ENCODE peak calls at places on chromosomes 3 and 15, in four cellular contexts. One of them, this sample, is unnamed.

GRCh38 chr3:100103558-100104441 is 10.5 kb downstream of the FILIP1L start:
- DNase-seq in fibroblast of lung: peak; percentile 89
- DNase-seq in thoracic aorta: no peak
- DNase-seq in mucosa of descending colon: no peak
- DNase-seq in this sample: no peak

GRCh38 chr15:33067456-33067855 is 127.1 kb downstream of the FMN1 start:
- DNase-seq in mucosa of descending colon: no peak
- DNase-seq in thoracic aorta: no peak
- DNase-seq in fibroblast of lung: peak; percentile 77
- DNase-seq in this sample: no peak

GRCh38 chr3:129315386-129315991 is 36.8 kb downstream of the HMCES start:
- DNase-seq in fibroblast of lung: peak; percentile 36
- DNase-seq in thoracic aorta: no peak
- DNase-seq in mucosa of descending colon: peak; percentile 71
- DNase-seq in this sample: peak; percentile 47

GRCh38 chr15:94526071-94526689 is 294.8 kb downstream of the MCTP2 start:
- DNase-seq in fibroblast of lung: no peak
- DNase-seq in mucosa of descending colon: no peak
- DNase-seq in thoracic aorta: no peak
- DNase-seq in this sample: no peak

GRCh38 chr3:113602836-113603235 is 70.5 kb downstream of the SIDT1 start:
- DNase-seq in thoracic aorta: no peak
- DNase-seq in fibroblast of lung: no peak
- DNase-seq in mucosa of descending colon: no peak
- DNase-seq in this sample: no peak

GRCh38 chr3:102909904-102910303 is 475.1 kb downstream of the ZPLD1 start:
- DNase-seq in thoracic aorta: no peak
- DNase-seq in fibroblast of lung: no peak
- DNase-seq in mucosa of descending colon: no peak
- DNase-seq in this sample: no peak

GRCh38 chr3:136195258-136196063 is 674 bp downstream of the MSL2 start:
- DNase-seq in fibroblast of lung: peak; percentile 72
- DNase-seq in mucosa of descending colon: peak; percentile 86
- DNase-seq in thoracic aorta: peak; percentile 45
- DNase-seq in this sample: peak; percentile 68

GRCh38 chr15:39108021-39108420 is 472.9 kb upstream of the THBS1 start:
- DNase-seq in thoracic aorta: no peak
- DNase-seq in fibroblast of lung: no peak
- DNase-seq in mucosa of descending colon: no peak
- DNase-seq in this sample: no peak

GRCh38 chr3:150091626-150092025 is 120.9 kb upstream of the PFN2 start:
- DNase-seq in mucosa of descending colon: no peak
- DNase-seq in fibroblast of lung: no peak
- DNase-seq in thoracic aorta: no peak
- DNase-seq in this sample: no peak

GRCh38 chr3:148309390-148310035 is 388.2 kb upstream of the AGTR1 start:
- DNase-seq in mucosa of descending colon: no peak
- DNase-seq in fibroblast of lung: peak; percentile 40
- DNase-seq in thoracic aorta: no peak
- DNase-seq in this sample: no peak

GRCh38 chr3:13654330-13655073 is 105.6 kb downstream of the FBLN2 start:
- DNase-seq in thoracic aorta: no peak
- DNase-seq in fibroblast of lung: no peak
- DNase-seq in mucosa of descending colon: no peak
- DNase-seq in this sample: no peak

GRCh38 chr3:113695818-113696645 is at the start of gene USF3:
- DNase-seq in mucosa of descending colon: peak; percentile 91
- DNase-seq in fibroblast of lung: peak; percentile 60
- DNase-seq in thoracic aorta: no peak
- DNase-seq in this sample: peak; percentile 50

GRCh38 chr3:143811602-143812001 is 36.7 kb downstream of the SLC9A9 start:
- DNase-seq in mucosa of descending colon: peak; percentile 49
- DNase-seq in fibroblast of lung: no peak
- DNase-seq in thoracic aorta: no peak
- DNase-seq in this sample: no peak

GRCh38 chr3:12611117-12611516 is 52.8 kb downstream of the RAF1 start:
- DNase-seq in thoracic aorta: no peak
- DNase-seq in mucosa of descending colon: no peak
- DNase-seq in fibroblast of lung: no peak
- DNase-seq in this sample: no peak

GRCh38 chr3:78887029-78887428 is 880.8 kb downstream of the ROBO1 start:
- DNase-seq in fibroblast of lung: peak; percentile 88
- DNase-seq in mucosa of descending colon: no peak
- DNase-seq in thoracic aorta: no peak
- DNase-seq in this sample: no peak

GRCh38 chr3:123338620-123339061 is 110.2 kb downstream of the ADCY5 start:
- DNase-seq in thoracic aorta: no peak
- DNase-seq in fibroblast of lung: no peak
- DNase-seq in mucosa of descending colon: no peak
- DNase-seq in this sample: peak; percentile 5

GRCh38 chr15:89883518-89883917 is 10.3 kb downstream of the AP3S2 start:
- DNase-seq in thoracic aorta: no peak
- DNase-seq in fibroblast of lung: no peak
- DNase-seq in mucosa of descending colon: no peak
- DNase-seq in this sample: no peak

GRCh38 chr3:185210621-185211157 is 43.2 kb downstream of the EHHADH start:
- DNase-seq in mucosa of descending colon: no peak
- DNase-seq in thoracic aorta: no peak
- DNase-seq in fibroblast of lung: no peak
- DNase-seq in this sample: no peak

GRCh38 chr15:44722011-44722410 is 10.7 kb downstream of the B2M start:
- DNase-seq in fibroblast of lung: no peak
- DNase-seq in mucosa of descending colon: no peak
- DNase-seq in thoracic aorta: no peak
- DNase-seq in this sample: no peak

GRCh38 chr3:171427771-171428320 is 32.4 kb downstream of the TNIK start:
- DNase-seq in fibroblast of lung: no peak
- DNase-seq in thoracic aorta: no peak
- DNase-seq in mucosa of descending colon: no peak
- DNase-seq in this sample: no peak

GRCh38 chr15:41510728-41511127 is 2.9 kb downstream of the LTK start:
- DNase-seq in fibroblast of lung: no peak
- DNase-seq in mucosa of descending colon: no peak
- DNase-seq in thoracic aorta: no peak
- DNase-seq in this sample: no peak

GRCh38 chr3:173410836-173411235 is 13.3 kb downstream of the NLGN1 start:
- DNase-seq in fibroblast of lung: no peak
- DNase-seq in mucosa of descending colon: no peak
- DNase-seq in thoracic aorta: no peak
- DNase-seq in this sample: no peak

GRCh38 chr3:179885950-179886349 is 150.8 kb downstream of the PEX5L start:
- DNase-seq in thoracic aorta: no peak
- DNase-seq in mucosa of descending colon: no peak
- DNase-seq in fibroblast of lung: no peak
- DNase-seq in this sample: no peak

GRCh38 chr3:23748398-23749110 is 57.2 kb upstream of the UBE2E1 start:
- DNase-seq in mucosa of descending colon: no peak
- DNase-seq in thoracic aorta: no peak
- DNase-seq in fibroblast of lung: no peak
- DNase-seq in this sample: no peak

GRCh38 chr15:92068121-92068520 is 214.6 kb downstream of the SLCO3A1 start:
- DNase-seq in thoracic aorta: no peak
- DNase-seq in fibroblast of lung: peak; percentile 37
- DNase-seq in mucosa of descending colon: no peak
- DNase-seq in this sample: no peak

GRCh38 chr3:129476586-129476985 is 36.6 kb downstream of the IFT122 start:
- DNase-seq in thoracic aorta: no peak
- DNase-seq in mucosa of descending colon: no peak
- DNase-seq in fibroblast of lung: no peak
- DNase-seq in this sample: no peak

GRCh38 chr3:114496021-114496434 is 202.2 kb downstream of the TIGIT start:
- DNase-seq in mucosa of descending colon: no peak
- DNase-seq in fibroblast of lung: peak; percentile 75
- DNase-seq in thoracic aorta: no peak
- DNase-seq in this sample: no peak

GRCh38 chr3:179036626-179037300 is 34.8 kb downstream of the ZMAT3 start:
- DNase-seq in thoracic aorta: no peak
- DNase-seq in fibroblast of lung: no peak
- DNase-seq in mucosa of descending colon: no peak
- DNase-seq in this sample: no peak

GRCh38 chr15:98775498-98776230 is 127.3 kb downstream of the IGF1R start:
- DNase-seq in thoracic aorta: no peak
- DNase-seq in mucosa of descending colon: no peak
- DNase-seq in fibroblast of lung: no peak
- DNase-seq in this sample: no peak

GRCh38 chr3:47149339-47149933 is 14.5 kb downstream of the SETD2 start:
- DNase-seq in thoracic aorta: no peak
- DNase-seq in fibroblast of lung: no peak
- DNase-seq in mucosa of descending colon: no peak
- DNase-seq in this sample: no peak

GRCh38 chr15:71296032-71296686 is 180.9 kb downstream of the THSD4 start:
- DNase-seq in mucosa of descending colon: peak; percentile 72
- DNase-seq in thoracic aorta: no peak
- DNase-seq in fibroblast of lung: peak; percentile 91
- DNase-seq in this sample: peak; percentile 25

GRCh38 chr15:63169796-63170195 is 12.5 kb upstream of the RPS27L start:
- DNase-seq in mucosa of descending colon: no peak
- DNase-seq in thoracic aorta: no peak
- DNase-seq in fibroblast of lung: no peak
- DNase-seq in this sample: no peak

GRCh38 chr15:95464091-95464888 is 866.2 kb upstream of the NR2F2 start:
- DNase-seq in mucosa of descending colon: no peak
- DNase-seq in thoracic aorta: no peak
- DNase-seq in fibroblast of lung: peak; percentile 42
- DNase-seq in this sample: no peak

GRCh38 chr15:74403981-74404563 is 29.7 kb downstream of the SEMA7A start:
- DNase-seq in mucosa of descending colon: no peak
- DNase-seq in thoracic aorta: no peak
- DNase-seq in fibroblast of lung: no peak
- DNase-seq in this sample: no peak

GRCh38 chr3:43497405-43497804 is 124.4 kb downstream of the ANO10 start:
- DNase-seq in fibroblast of lung: no peak
- DNase-seq in mucosa of descending colon: no peak
- DNase-seq in thoracic aorta: no peak
- DNase-seq in this sample: no peak

GRCh38 chr15:25739687-25740121 is 123.4 kb downstream of the ATP10A start:
- DNase-seq in fibroblast of lung: peak; percentile 33
- DNase-seq in thoracic aorta: no peak
- DNase-seq in mucosa of descending colon: no peak
- DNase-seq in this sample: no peak

GRCh38 chr3:115401298-115401697 is 222.0 kb upstream of the GAP43 start:
- DNase-seq in thoracic aorta: peak; percentile 15
- DNase-seq in fibroblast of lung: peak; percentile 96
- DNase-seq in mucosa of descending colon: no peak
- DNase-seq in this sample: no peak

GRCh38 chr3:178907081-178907480 is 164.5 kb downstream of the ZMAT3 start:
- DNase-seq in mucosa of descending colon: no peak
- DNase-seq in thoracic aorta: no peak
- DNase-seq in fibroblast of lung: no peak
- DNase-seq in this sample: no peak

GRCh38 chr15:77225088-77225487 is 154.2 kb upstream of the TSPAN3 start:
- DNase-seq in thoracic aorta: no peak
- DNase-seq in mucosa of descending colon: no peak
- DNase-seq in fibroblast of lung: no peak
- DNase-seq in this sample: no peak

DNA sequence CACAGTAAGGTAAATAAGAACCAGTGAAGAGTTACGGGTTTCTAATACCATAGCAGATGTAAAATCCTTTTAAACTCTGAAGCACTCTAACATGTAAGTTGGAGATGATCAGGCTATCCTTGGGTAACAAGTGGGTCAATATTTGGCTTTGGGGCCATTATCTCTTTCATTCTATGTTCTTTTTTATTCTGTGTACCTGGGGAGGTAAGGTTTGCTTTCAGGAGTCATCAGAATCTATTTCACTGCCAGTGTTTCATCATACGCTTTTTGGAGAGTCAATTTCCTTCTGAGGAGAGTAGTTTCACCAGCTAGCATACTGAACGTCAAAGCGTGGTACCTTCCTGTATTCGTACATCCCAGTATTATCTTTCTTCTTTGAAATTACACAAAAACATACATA is 166.5 kb downstream of the GMNC start:
- DNase-seq in fibroblast of lung: no peak
- DNase-seq in thoracic aorta: no peak
- DNase-seq in mucosa of descending colon: no peak
- DNase-seq in this sample: no peak
- H3K4me3 ChIP-seq in fibroblast of lung: no peak overlapping the region
- H3K4me3 ChIP-seq in thoracic aorta: no peak overlapping the region
- H3K4me3 ChIP-seq in mucosa of descending colon: no peak overlapping the region
- H3K4me3 ChIP-seq in this sample: no peak overlapping the region

GRCh38 chr3:140467916-140468315 is 209.9 kb upstream of the TRIM42 start:
- DNase-seq in thoracic aorta: no peak
- DNase-seq in mucosa of descending colon: no peak
- DNase-seq in fibroblast of lung: peak; percentile 27
- DNase-seq in this sample: no peak

GRCh38 chr3:140468407-140468806 is 209.5 kb upstream of the TRIM42 start:
- DNase-seq in thoracic aorta: no peak
- DNase-seq in fibroblast of lung: no peak
- DNase-seq in mucosa of descending colon: no peak
- DNase-seq in this sample: no peak

GRCh38 chr3:140466535-140466934 is 211.3 kb upstream of the TRIM42 start:
- DNase-seq in fibroblast of lung: no peak
- DNase-seq in thoracic aorta: no peak
- DNase-seq in mucosa of descending colon: no peak
- DNase-seq in this sample: no peak

GRCh38 chr3:140465988-140466387 is 211.9 kb upstream of the TRIM42 start:
- DNase-seq in fibroblast of lung: no peak
- DNase-seq in thoracic aorta: no peak
- DNase-seq in mucosa of descending colon: no peak
- DNase-seq in this sample: no peak

GRCh38 chr3:140467104-140467577 is 210.7 kb upstream of the TRIM42 start:
- DNase-seq in mucosa of descending colon: no peak
- DNase-seq in fibroblast of lung: peak; percentile 68
- DNase-seq in thoracic aorta: no peak
- DNase-seq in this sample: no peak
- H3K4me3 ChIP-seq in mucosa of descending colon: no peak overlapping the region
- H3K4me3 ChIP-seq in fibroblast of lung: no peak overlapping the region
- H3K4me3 ChIP-seq in thoracic aorta: no peak overlapping the region
- H3K4me3 ChIP-seq in this sample: no peak overlapping the region

DNA sequence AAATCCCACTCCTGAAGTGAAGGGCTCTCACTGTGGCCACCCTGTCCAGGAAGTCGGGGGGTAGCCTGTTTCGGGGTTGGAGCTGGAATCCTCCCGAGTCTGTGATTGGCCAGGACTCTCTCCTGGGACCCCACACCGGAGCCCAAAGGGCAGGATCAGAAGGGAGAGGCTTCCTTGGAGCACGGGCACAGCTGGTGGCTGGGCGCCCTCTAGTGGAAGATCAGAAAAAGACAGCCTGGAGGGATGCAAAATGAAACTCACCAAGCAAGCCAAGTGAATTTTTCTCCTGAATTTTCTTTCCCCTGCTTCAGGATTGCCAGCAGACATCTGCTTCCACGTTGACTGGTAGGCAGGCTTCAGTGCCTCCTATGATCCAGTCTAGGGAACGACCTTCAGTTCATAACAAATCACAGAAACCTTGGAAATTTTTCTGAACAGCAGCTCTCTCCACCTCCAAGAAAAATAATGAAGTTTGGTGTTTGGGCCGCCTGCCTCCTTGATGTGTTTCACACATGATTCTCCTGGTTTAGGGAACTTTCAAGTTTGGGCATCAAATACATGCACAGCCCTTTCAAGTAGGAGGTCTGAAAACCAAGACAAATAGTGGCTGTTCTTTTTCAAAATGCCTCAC is 224.7 kb downstream of the VPS13C start:
- DNase-seq in fibroblast of lung: peak; percentile 22
- DNase-seq in thoracic aorta: no peak
- DNase-seq in mucosa of descending colon: no peak
- DNase-seq in this sample: peak; percentile 42
- H3K4me3 ChIP-seq in fibroblast of lung: no peak overlapping the region
- H3K4me3 ChIP-seq in thoracic aorta: peak overlapping the region; percentile 57
- H3K4me3 ChIP-seq in mucosa of descending colon: no peak overlapping the region
- H3K4me3 ChIP-seq in this sample: no peak overlapping the region

GRCh38 chr15:81265256-81265943 is 58.5 kb downstream of the STARD5 start:
- DNase-seq in thoracic aorta: no peak
- DNase-seq in fibroblast of lung: no peak
- DNase-seq in mucosa of descending colon: no peak
- DNase-seq in this sample: no peak
- H3K4me3 ChIP-seq in thoracic aorta: no peak overlapping the region
- H3K4me3 ChIP-seq in fibroblast of lung: no peak overlapping the region
- H3K4me3 ChIP-seq in mucosa of descending colon: no peak overlapping the region
- H3K4me3 ChIP-seq in this sample: peak overlapping the region; percentile 12